ENCODE peak calls at places on chromosomes 13 and 19, in nine cellular contexts. S is adrenal gland, Y is HCT116, G is IMR-90, A is NB4, P is thyroid gland, V is K562, J is upper lobe of left lung, L is lower leg skin. N is an unnamed sample.

GRCh38 chr19:558770-559439 is 13.5 kb upstream of the BSG start:
- DNase-seq in L (no peak), J (no peak), S (no peak), A (no peak), Y (no peak), V (no peak), P (no peak), G (peak), N (no peak)

GRCh38 chr19:20964798-20965197 is 41.7 kb downstream of the ZNF85 start:
- DNase-seq in A (no peak), J (no peak), S (no peak), L (no peak), V (no peak), P (peak), Y (no peak), G (no peak), N (no peak)

GRCh38 chr13:31442605-31443004 is 242.8 kb downstream of the B3GLCT start:
- DNase-seq in J (no peak), A (no peak), Y (no peak), L (no peak), V (no peak), S (no peak), G (no peak), P (no peak), N (no peak)

GRCh38 chr13:33367186-33367895 is 81.8 kb upstream of the STARD13 start:
- DNase-seq in Y (no peak), A (no peak), L (no peak), S (no peak), P (no peak), J (no peak), G (no peak), V (no peak), N (no peak)

GRCh38 chr19:18733196-18733647 is 49.7 kb downstream of the CRTC1 start:
- DNase-seq in J (no peak), V (no peak), Y (no peak), L (no peak), G (peak), S (no peak), P (peak), A (no peak), N (no peak)

GRCh38 chr13:70502944-70503343 is 394.7 kb upstream of the KLHL1 start:
- DNase-seq in J (no peak), S (no peak), Y (no peak), A (no peak), V (no peak), L (no peak), P (no peak), G (no peak), N (no peak)

GRCh38 chr13:39483326-39483725 is 119.7 kb downstream of the LHFPL6 start:
- DNase-seq in J (no peak), V (no peak), P (no peak), Y (no peak), A (no peak), G (peak), S (no peak), L (no peak), N (no peak)

GRCh38 chr19:58545286-58546068 is 1.6 kb downstream of the TRIM28 start:
- DNase-seq in V (no peak), Y (no peak), A (no peak), J (no peak), P (no peak), G (no peak), L (no peak), S (no peak), N (no peak)

GRCh38 chr13:99218545-99218944 is 17.9 kb downstream of the UBAC2 start:
- DNase-seq in S (peak), L (no peak), V (no peak), Y (no peak), A (no peak), P (peak), G (peak), J (no peak), N (no peak)

GRCh38 chr19:30326076-30326710 is 46.0 kb upstream of the ZNF536 start:
- DNase-seq in S (no peak), G (no peak), L (no peak), J (no peak), Y (no peak), P (peak), V (no peak), A (no peak), N (no peak)

GRCh38 chr13:39353988-39354387 is 249.0 kb downstream of the LHFPL6 start:
- DNase-seq in S (no peak), Y (no peak), G (peak), P (no peak), V (no peak), J (no peak), L (no peak), A (no peak), N (no peak)

GRCh38 chr13:71873418-71874276 is 6.6 kb upstream of the DACH1 start:
- DNase-seq in A (no peak), S (no peak), J (no peak), V (no peak), Y (no peak), G (no peak), L (no peak), P (no peak), N (no peak)

GRCh38 chr13:48138270-48138669 is 43.4 kb upstream of the MED4 start:
- DNase-seq in J (no peak), G (no peak), L (no peak), S (no peak), A (no peak), V (no peak), Y (no peak), P (no peak), N (no peak)

GRCh38 chr19:8192227-8192820 is 16.8 kb upstream of the CERS4 start:
- DNase-seq in V (no peak), Y (no peak), P (no peak), J (no peak), S (no peak), L (no peak), A (no peak), G (no peak), N (no peak)

GRCh38 chr13:49976314-49977258 is 20.3 kb upstream of the TRIM13 start:
- DNase-seq in V (peak), P (peak), L (peak), A (peak), J (no peak), G (peak), S (peak), Y (peak), N (peak)

GRCh38 chr19:19535311-19536191 is 2.5 kb upstream of the CILP2 start:
- DNase-seq in Y (no peak), V (no peak), J (peak), L (no peak), G (no peak), P (no peak), S (no peak), A (no peak), N (no peak)

GRCh38 chr19:18291590-18292459 is 10.4 kb upstream of the JUND start:
- DNase-seq in P (peak), S (peak), V (peak), A (peak), J (peak), L (peak), G (peak), Y (no peak), N (peak)

GRCh38 chr13:26600345-26600761 is 42.9 kb downstream of the WASF3 start:
- DNase-seq in L (peak), Y (no peak), P (no peak), V (no peak), S (no peak), G (peak), A (no peak), J (no peak), N (no peak)

GRCh38 chr19:58150328-58150921 is at the start of gene ZNF329:
- DNase-seq in A (peak), Y (peak), L (peak), V (peak), S (peak), J (peak), P (peak), G (peak), N (peak)

GRCh38 chr13:28510066-28510465 is 15.1 kb upstream of the FLT1 start:
- DNase-seq in G (no peak), S (no peak), J (no peak), A (no peak), V (no peak), P (no peak), L (no peak), Y (no peak), N (no peak)

GRCh38 chr19:45470147-45471081 is 2.6 kb downstream of the FOSB start:
- DNase-seq in G (peak), A (no peak), V (peak), Y (no peak), L (no peak), J (peak), S (peak), P (peak), N (no peak)

GRCh38 chr13:30191491-30192100 is 115.8 kb downstream of the KATNAL1 start:
- DNase-seq in Y (no peak), V (no peak), A (peak), G (peak), S (no peak), L (no peak), J (no peak), P (no peak), N (peak)

GRCh38 chr19:8552810-8553209 is 24.4 kb downstream of the MYO1F start:
- DNase-seq in J (no peak), V (peak), S (no peak), L (no peak), Y (peak), P (no peak), G (peak), A (peak), N (peak)

GRCh38 chr13:59112375-59112774 is 1051.4 kb downstream of the DIAPH3 start:
- DNase-seq in L (peak), Y (no peak), V (no peak), G (peak), J (no peak), S (peak), P (no peak), A (peak), N (no peak)

GRCh38 chr13:103002279-103002678 is 63.9 kb downstream of the SLC10A2 start:
- DNase-seq in V (no peak), P (no peak), A (no peak), Y (no peak), S (no peak), L (no peak), J (no peak), G (no peak), N (no peak)

GRCh38 chr13:110330491-110331001 is 23.5 kb downstream of the COL4A2 start:
- DNase-seq in G (peak), V (no peak), S (no peak), P (peak), L (no peak), A (no peak), Y (no peak), J (peak), N (no peak)

GRCh38 chr13:43776680-43777079 is 10.1 kb downstream of the ENOX1 start:
- DNase-seq in V (no peak), P (no peak), Y (no peak), S (no peak), A (no peak), L (no peak), G (no peak), J (no peak), N (no peak)

DNA sequence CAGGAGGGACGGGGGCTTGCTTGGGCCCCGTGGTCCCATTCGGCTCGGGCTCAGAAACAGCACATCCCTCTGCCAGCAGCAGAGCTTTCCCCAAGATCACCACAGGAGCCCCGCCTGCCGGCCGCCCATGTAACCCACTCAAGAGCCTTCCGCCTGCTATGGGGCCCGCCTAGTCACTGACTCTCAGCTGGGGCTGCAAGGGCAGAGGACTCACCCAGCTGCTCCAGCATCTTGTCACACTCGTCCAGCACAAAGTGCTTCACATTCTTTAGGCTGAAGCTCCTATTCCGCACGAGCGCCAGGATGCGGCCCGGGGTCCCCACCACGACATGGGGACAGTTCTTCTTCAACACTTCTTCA is 8.4 kb downstream of the DDX39A start:
- DNase-seq in Y (no peak), A (no peak), V (peak), P (no peak), J (peak), G (no peak), S (no peak), L (no peak), N (no peak)
- TF ChIP-seq POLR2A in Y (no peak), A (no peak), V (no peak), P (no peak), J (no peak), G (no peak), S (no peak), L (no peak), N (no peak)

DNA sequence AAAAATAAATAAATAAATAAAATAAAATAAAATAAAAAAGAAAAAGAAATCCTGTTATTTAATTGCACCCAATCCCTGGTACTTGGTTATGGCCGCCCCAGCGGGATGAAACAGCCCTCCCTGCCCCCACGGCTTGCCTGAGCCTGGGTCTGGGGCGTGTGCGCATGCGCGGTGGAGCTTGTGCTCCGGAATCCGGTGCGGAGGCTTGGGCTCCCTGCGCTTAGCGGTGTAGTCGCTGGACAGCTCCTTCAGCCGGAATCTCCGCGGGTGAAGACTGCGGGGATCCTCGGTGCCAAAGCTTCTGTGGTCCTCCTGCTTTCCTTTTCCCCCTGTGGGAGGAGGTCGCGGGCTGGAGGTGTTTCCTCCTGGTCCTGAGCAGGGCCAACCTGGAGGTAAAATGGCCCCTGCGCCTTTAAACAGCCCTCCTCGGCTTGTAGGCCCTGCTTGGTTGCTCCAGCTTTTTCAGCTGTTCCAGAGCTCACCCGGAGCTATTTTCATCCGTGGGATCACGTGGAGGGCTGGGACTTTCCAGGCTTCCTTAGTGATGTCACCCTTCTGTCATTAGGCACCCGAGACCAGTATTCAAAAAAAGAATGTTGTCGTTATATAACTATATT is at the start of gene PLA2G4C:
- DNase-seq in S (peak), Y (peak), P (peak), L (peak), A (peak), J (peak), V (peak), G (peak), N (peak)
- TF ChIP-seq POLR2A in S (peak), Y (peak), P (peak), L (no peak), A (no peak), J (peak), V (peak), G (peak), N (peak)

GRCh38 chr19:2168619-2169424 is 5.1 kb downstream of the DOT1L start:
- DNase-seq in A (peak), Y (peak), G (peak), V (peak), S (peak), P (peak), J (peak), L (peak), N (peak)
- TF ChIP-seq POLR2A in A (no peak), Y (no peak), G (peak), V (peak), S (no peak), P (no peak), J (peak), L (no peak), N (no peak)

GRCh38 chr19:32691952-32692726 is 518 bp downstream of the NUDT19 start:
- DNase-seq in Y (no peak), V (peak), G (peak), S (peak), A (peak), P (peak), J (peak), L (peak), N (peak)
- TF ChIP-seq POLR2A in Y (no peak), V (no peak), G (peak), S (peak), A (peak), P (no peak), J (no peak), L (no peak), N (no peak)

N was measured in H54.